ENCODE peak calls at places on chromosomes 7 and 10, in five cellular contexts. M, L, K, T and H are unnamed samples.
A peak's percentile ranks its signal among the peaks of the same experiment; 100 is the strongest.

GRCh38 chr10:3779146-3779707 is 5.8 kb downstream of the KLF6 start:
- DNase-seq in M (peak; percentile 31), L (no peak), K (no peak), T (no peak), H (no peak)

GRCh38 chr10:43045246-43045621 is 31.6 kb upstream of the RET start:
- DNase-seq in M (no peak), L (no peak), K (no peak), T (no peak), H (no peak)

GRCh38 chr10:91745086-91745831 is 53.0 kb upstream of the TNKS2 start:
- DNase-seq in M (peak; percentile 48), L (no peak), K (peak; percentile 94), T (no peak), H (no peak)

GRCh38 chr10:77601488-77601887 is 36.1 kb downstream of the KCNMA1 start:
- DNase-seq in M (no peak), L (no peak), K (no peak), T (no peak), H (peak; percentile 65)

GRCh38 chr10:1126461-1126860 is 70.3 kb downstream of the WDR37 start:
- DNase-seq in M (no peak), L (no peak), K (no peak), T (no peak), H (no peak)

GRCh38 chr7:47968852-47969774 is 10.3 kb downstream of the HUS1 start:
- DNase-seq in M (peak; percentile 78), L (peak; percentile 78), K (peak; percentile 83), T (peak; percentile 56), H (peak; percentile 68)

GRCh38 chr7:96591900-96592676 is 117.6 kb downstream of the SEM1 start:
- DNase-seq in M (no peak), L (no peak), K (peak; percentile 48), T (no peak), H (no peak)

GRCh38 chr10:75450654-75451419 is 19.4 kb downstream of the LRMDA start:
- DNase-seq in M (no peak), L (no peak), K (no peak), T (no peak), H (peak; percentile 35)

GRCh38 chr10:71911296-71911954 is 52.8 kb upstream of the CHST3 start:
- DNase-seq in M (peak; percentile 65), L (no peak), K (peak; percentile 56), T (no peak), H (no peak)

GRCh38 chr10:91219371-91220193 is 881 bp upstream of the PCGF5 start:
- DNase-seq in M (no peak), L (no peak), K (no peak), T (no peak), H (no peak)

GRCh38 chr10:24957624-24958435 is 5.4 kb upstream of the PRTFDC1 start:
- DNase-seq in M (peak; percentile 92), L (no peak), K (no peak), T (no peak), H (no peak)

GRCh38 chr7:111937164-111937563 is 269.0 kb downstream of the DOCK4 start:
- DNase-seq in M (no peak), L (no peak), K (no peak), T (no peak), H (no peak)

GRCh38 chr10:125739994-125740679 is 20.6 kb downstream of the EDRF1 start:
- DNase-seq in M (no peak), L (no peak), K (no peak), T (no peak), H (no peak)

GRCh38 chr10:95655571-95656290 is 780 bp downstream of the ALDH18A1 start:
- DNase-seq in M (peak; percentile 35), L (no peak), K (peak; percentile 41), T (no peak), H (no peak)

GRCh38 chr7:76072243-76073148 is 24.6 kb downstream of the MDH2 start:
- DNase-seq in M (no peak), L (no peak), K (no peak), T (no peak), H (no peak)

GRCh38 chr7:155532792-155533119 is 13.6 kb downstream of the CNPY1 start:
- DNase-seq in M (no peak), L (no peak), K (no peak), T (no peak), H (no peak)
- H3K4me3 ChIP-seq in M (peak overlapping the region; percentile 7), L (no peak overlapping the region), K (no peak overlapping the region), T (no peak overlapping the region), H (no peak overlapping the region)

GRCh38 chr10:99522511-99523250 is 10.1 kb upstream of the NKX2-3 start:
- DNase-seq in M (no peak), L (no peak), K (peak; percentile 88), T (no peak), H (no peak)
- H3K4me1 ChIP-seq in M (no peaks in the 10 kb centered on the region), L (no peaks in the 10 kb centered on the region), K (peaks cover 17% of the 10 kb centered on the region), T (no peaks in the 10 kb centered on the region), H (no peaks in the 10 kb centered on the region)

GRCh38 chr7:3559178-3559765 is 258.2 kb downstream of the SDK1 start:
- DNase-seq in M (peak; percentile 91), L (no peak), K (no peak), T (no peak), H (no peak)
- H3K4me3 ChIP-seq in M (no peak overlapping the region), L (no peak overlapping the region), K (no peak overlapping the region), T (no peak overlapping the region), H (no peak overlapping the region)

DNA sequence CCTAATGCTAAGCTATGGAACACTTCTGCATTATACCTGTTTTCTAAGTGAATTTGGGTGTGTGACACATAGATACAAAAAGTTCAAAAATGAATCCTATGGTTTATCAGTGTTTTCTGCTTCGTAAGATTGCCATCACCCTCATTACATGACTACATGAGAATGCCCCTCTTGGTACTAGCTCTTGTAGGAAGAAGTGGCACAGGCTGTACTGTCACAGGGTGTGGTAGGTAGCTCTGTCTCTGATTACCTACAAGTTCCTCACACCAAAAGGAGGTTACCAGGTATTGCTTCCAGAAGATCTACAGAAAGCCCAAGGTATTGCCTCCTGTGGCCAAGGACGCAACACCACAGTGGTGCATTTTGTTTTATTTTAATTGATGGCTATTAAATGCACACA is 6.4 kb downstream of the OPTN start:
- DNase-seq in M (no peak), L (no peak), K (no peak), T (no peak), H (no peak)
- H3K4me1 ChIP-seq in M (no peaks in the 10 kb centered on the region), L (no peaks in the 10 kb centered on the region), K (no peaks in the 10 kb centered on the region), T (peaks cover 13% of the 10 kb centered on the region), H (peaks cover 38% of the 10 kb centered on the region)

GRCh38 chr7:45157653-45158401 is at the start of gene RAMP3:
- DNase-seq in M (no peak), L (no peak), K (no peak), T (no peak), H (no peak)
- H3K4me3 ChIP-seq in M (peak within 1 kb of the TSS; percentile 15), L (peak within 1 kb of the TSS; percentile 42), K (peak within 1 kb of the TSS; percentile 30), T (peak within 1 kb of the TSS; percentile 58), H (no peak within 1 kb of the TSS)

DNA sequence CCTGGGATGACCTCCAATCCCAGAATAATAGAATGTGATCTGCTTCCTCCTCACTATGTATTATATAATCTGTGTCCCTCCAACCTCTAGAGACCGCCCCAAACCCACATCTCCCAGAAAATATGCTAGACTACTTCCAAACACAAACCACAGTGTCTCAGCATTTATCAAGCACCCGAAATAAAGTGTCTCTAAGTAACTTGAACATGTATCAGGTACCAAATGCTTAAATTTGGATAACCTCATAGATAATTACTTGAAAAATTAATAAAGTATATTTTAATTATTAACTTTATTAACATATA is 16.1 kb downstream of the LYZL1 start:
- DNase-seq in M (no peak), L (no peak), K (no peak), T (no peak), H (no peak)
- H3K4me1 ChIP-seq in M (peaks cover 19% of the 10 kb centered on the region), L (peaks cover 7% of the 10 kb centered on the region), K (no peaks in the 10 kb centered on the region), T (no peaks in the 10 kb centered on the region), H (no peaks in the 10 kb centered on the region)

GRCh38 chr10:52197098-52197497 is 117.0 kb upstream of the DKK1 start:
- DNase-seq in M (no peak), L (no peak), K (no peak), T (no peak), H (no peak)
- H3K4me3 ChIP-seq in M (no peak overlapping the region), L (no peak overlapping the region), K (no peak overlapping the region), T (no peak overlapping the region), H (no peak overlapping the region)

GRCh38 chr7:73438547-73439245 is 5.1 kb downstream of the FZD9 start:
- DNase-seq in M (no peak), L (no peak), K (no peak), T (no peak), H (peak; percentile 56)

GRCh38 chr7:73435471-73436009 is 2.0 kb downstream of the FZD9 start:
- DNase-seq in M (no peak), L (no peak), K (no peak), T (no peak), H (no peak)

GRCh38 chr7:73436031-73436929 is 2.7 kb downstream of the FZD9 start:
- DNase-seq in M (no peak), L (no peak), K (no peak), T (no peak), H (no peak)

GRCh38 chr7:73437699-73438416 is 4.3 kb downstream of the FZD9 start:
- DNase-seq in M (no peak), L (no peak), K (no peak), T (no peak), H (no peak)

GRCh38 chr7:73437091-73437490 is 3.5 kb downstream of the FZD9 start:
- DNase-seq in M (no peak), L (no peak), K (no peak), T (no peak), H (no peak)
- H3K4me1 ChIP-seq in M (no peaks in the 10 kb centered on the region), L (peaks cover 8% of the 10 kb centered on the region), K (no peaks in the 10 kb centered on the region), T (no peaks in the 10 kb centered on the region), H (peaks cover 4% of the 10 kb centered on the region)

GRCh38 chr10:16439294-16439693 is 2.5 kb downstream of the PTER start:
- DNase-seq in M (peak; percentile 57), L (no peak), K (no peak), T (no peak), H (no peak)
- H3K4me3 ChIP-seq in M (no peak overlapping the region), L (no peak overlapping the region), K (no peak overlapping the region), T (no peak overlapping the region), H (no peak overlapping the region)